ENCODE peak calls at places on chromosomes 11 and 22, in ten cellular contexts. Q, C, Z, I, N, K, O, G, M and L are unnamed samples.

GRCh38 chr11:27514558-27514957 is 8.0 kb upstream of the LIN7C start:
- DNase-seq in G (no peak), K (peak), Z (no peak), O (no peak), I (no peak), Q (no peak), C (peak), M (no peak), N (peak), L (no peak)

GRCh38 chr11:12770966-12771597 is 96.9 kb downstream of the TEAD1 start:
- DNase-seq in O (no peak), C (no peak), G (no peak), Q (no peak), Z (no peak), I (no peak), N (no peak), M (no peak), K (no peak), L (no peak)

GRCh38 chr11:84408946-84409411 is 1122.8 kb upstream of the CCDC90B start:
- DNase-seq in O (no peak), K (no peak), C (peak), M (peak), I (no peak), Q (no peak), N (no peak), Z (no peak), G (no peak), L (no peak)

GRCh38 chr11:74409633-74410032 is 11.4 kb upstream of the PGM2L1 start:
- DNase-seq in Q (no peak), N (no peak), C (no peak), M (no peak), I (no peak), Z (no peak), K (no peak), G (no peak), O (no peak), L (no peak)

GRCh38 chr11:46693597-46694012 is 6.8 kb downstream of the ARHGAP1 start:
- DNase-seq in K (no peak), I (no peak), C (peak), M (no peak), O (no peak), Q (no peak), G (no peak), N (peak), Z (no peak), L (no peak)

GRCh38 chr22:41915035-41915782 is at the start of gene SHISA8:
- DNase-seq in I (peak), G (peak), O (peak), C (peak), K (peak), M (peak), N (peak), Z (no peak), Q (peak), L (no peak)

GRCh38 chr11:113279591-113279990 is 34.8 kb upstream of the TTC12 start:
- DNase-seq in M (no peak), O (no peak), Z (no peak), K (no peak), N (no peak), C (no peak), Q (no peak), G (no peak), I (no peak), L (no peak)

GRCh38 chr11:94132152-94132558 is 3.5 kb downstream of the PANX1 start:
- DNase-seq in Z (no peak), N (peak), M (no peak), K (no peak), G (no peak), I (no peak), O (no peak), C (peak), Q (peak), L (no peak)

GRCh38 chr22:37276771-37277170 is 5.5 kb upstream of the CYTH4 start:
- DNase-seq in K (no peak), C (peak), G (no peak), Z (no peak), I (peak), M (no peak), Q (no peak), O (no peak), N (no peak), L (no peak)

GRCh38 chr11:71305041-71305440 is 52.7 kb upstream of the SHANK2 start:
- DNase-seq in N (no peak), O (no peak), K (no peak), Q (no peak), C (no peak), Z (no peak), G (no peak), M (no peak), I (no peak), L (no peak)

GRCh38 chr11:15159085-15159484 is 44.4 kb downstream of the INSC start:
- DNase-seq in K (no peak), G (no peak), O (no peak), N (peak), C (peak), I (no peak), Q (no peak), M (no peak), Z (no peak), L (peak)

GRCh38 chr11:102589047-102589459 is 36.1 kb downstream of the MMP20 start:
- DNase-seq in M (no peak), Q (no peak), N (no peak), I (no peak), K (no peak), O (no peak), Z (no peak), G (no peak), C (no peak), L (no peak)

GRCh38 chr11:93169950-93170561 is 27.7 kb downstream of the SLC36A4 start:
- DNase-seq in Q (no peak), C (peak), G (no peak), N (peak), M (peak), Z (no peak), K (peak), I (no peak), O (no peak), L (peak)

GRCh38 chr22:40423246-40423753 is 52.9 kb downstream of the SGSM3 start:
- DNase-seq in Q (no peak), O (no peak), C (no peak), N (no peak), G (no peak), M (no peak), I (no peak), Z (no peak), K (no peak), L (no peak)